ENCODE peak calls at places on chromosomes 6 and 20, in four cellular contexts. J is IMR-90, I is gastrocnemius medialis, H is A549. T is an unnamed sample.

GRCh38 chr6:138563650-138564049 is 64.4 kb upstream of the NHSL1 start:
- DNase-seq in J (no peak), I (no peak), H (no peak), T (no peak)

GRCh38 chr20:47438464-47439381 is 63.0 kb upstream of the NCOA3 start:
- DNase-seq in I (no peak), H (peak; percentile 62), J (no peak), T (no peak)

GRCh38 chr20:18857640-18858039 is 44.1 kb downstream of the SCP2D1 start:
- DNase-seq in I (no peak), J (peak; percentile 8), H (peak; percentile 17), T (no peak)

GRCh38 chr20:51412333-51412761 is 130.2 kb downstream of the NFATC2 start:
- DNase-seq in J (peak; percentile 52), H (no peak), I (no peak), T (peak; percentile 47)

GRCh38 chr20:25495189-25495824 is 87.8 kb downstream of the GINS1 start:
- DNase-seq in J (no peak), H (no peak), I (no peak), T (no peak)

GRCh38 chr6:168908887-168909286 is 344.8 kb downstream of the THBS2 start:
- DNase-seq in J (peak; percentile 75), I (no peak), H (peak; percentile 29), T (no peak)

GRCh38 chr20:10171864-10172751 is 46.5 kb upstream of the SNAP25 start:
- DNase-seq in I (no peak), J (peak; percentile 25), H (peak; percentile 84), T (peak; percentile 84)

GRCh38 chr6:161233986-161234620 is 39.8 kb downstream of the AGPAT4 start:
- DNase-seq in I (peak; percentile 32), J (peak; percentile 94), H (peak; percentile 6), T (peak; percentile 14)

GRCh38 chr20:19974621-19975435 is 42.3 kb upstream of the NAA20 start:
- DNase-seq in J (peak; percentile 97), I (peak; percentile 82), H (peak; percentile 77), T (peak; percentile 59)

GRCh38 chr6:132726608-132726975 is 12.7 kb upstream of the VNN1 start:
- DNase-seq in J (no peak), I (no peak), H (no peak), T (no peak)

GRCh38 chr6:132730560-132730959 is 16.7 kb upstream of the VNN1 start:
- DNase-seq in J (peak; percentile 94), I (no peak), H (peak; percentile 62), T (no peak)

GRCh38 chr6:132725947-132726607 is 12.2 kb upstream of the VNN1 start:
- DNase-seq in J (no peak), H (no peak), I (no peak), T (no peak)

GRCh38 chr6:132728616-132729015 is 14.8 kb upstream of the VNN1 start:
- DNase-seq in I (no peak), H (peak; percentile 11), J (no peak), T (no peak)

GRCh38 chr6:132725471-132725870 is 11.6 kb upstream of the VNN1 start:
- DNase-seq in H (no peak), J (no peak), I (no peak), T (no peak)
- TF ChIP-seq POLR2A in H (no peak), J (no peak), I (no peak), T (no peak)

GRCh38 chr20:63955846-63956663 is at the start of gene UCKL1:
- DNase-seq in J (peak; percentile 91), H (peak; percentile 90), I (peak; percentile 85), T (peak; percentile 85)
- TF ChIP-seq POLR2A in J (peak; percentile 33), H (peak; percentile 82), I (peak; percentile 93), T (peak; percentile 92)

DNA sequence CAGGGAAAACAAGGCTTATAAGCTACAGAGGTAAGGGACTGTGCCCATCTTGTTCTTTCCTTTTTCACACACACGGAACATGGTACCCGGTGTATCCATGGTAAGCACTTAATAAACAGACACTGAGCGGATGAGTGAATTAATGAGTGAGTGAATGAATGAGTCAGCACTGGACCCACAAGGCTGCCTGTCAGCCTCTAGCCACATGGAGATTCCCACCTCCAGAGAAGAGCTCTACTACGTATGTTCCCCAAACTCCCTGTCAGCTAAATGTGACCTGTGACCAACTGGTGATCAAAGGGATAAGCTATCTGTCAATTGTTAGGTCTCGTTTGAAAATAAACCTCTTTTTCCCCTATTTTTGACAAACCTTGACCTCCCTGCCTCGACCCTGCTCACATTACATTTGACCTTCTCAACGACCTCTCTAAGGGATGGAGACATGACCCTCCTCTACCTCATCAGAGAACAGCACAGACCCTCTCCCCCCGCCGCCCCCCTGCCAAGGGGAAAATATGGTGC is 24.5 kb upstream of the TAF8 start:
- DNase-seq in H (no peak), I (no peak), J (no peak), T (no peak)
- TF ChIP-seq POLR2A in H (no peak), I (no peak), J (no peak), T (no peak)

DNA sequence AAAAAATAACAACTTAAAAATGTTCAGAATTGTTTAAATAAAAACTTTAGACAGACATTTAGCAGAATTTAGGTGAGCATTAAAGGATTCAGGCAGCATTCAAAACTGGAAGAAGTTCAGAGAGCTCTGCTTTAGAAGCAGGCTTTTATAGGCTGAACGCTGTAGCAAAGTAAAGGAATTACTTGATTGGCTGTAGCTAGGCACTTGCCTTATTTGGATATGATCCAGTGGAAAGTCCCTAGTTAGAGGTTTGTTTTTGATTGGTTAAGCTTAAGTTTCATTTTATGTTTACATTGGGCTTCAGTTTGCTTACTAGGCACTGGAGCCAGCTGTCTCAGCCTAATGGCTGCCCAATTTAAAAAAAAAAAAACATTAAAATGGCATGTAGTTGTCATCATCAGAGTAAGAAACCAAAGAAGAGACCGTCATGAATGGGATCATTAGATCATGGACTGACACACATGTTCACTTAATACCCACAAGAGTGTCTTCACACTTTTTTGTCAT is 65.1 kb downstream of the CBFA2T2 start:
- DNase-seq in H (peak; percentile 91), I (no peak), J (peak; percentile 99), T (peak; percentile 56)
- TF ChIP-seq POLR2A in H (no peak), I (no peak), J (peak; percentile 54), T (no peak)

T was measured in H54.